ENCODE peak calls at places on chromosomes 16 and 17, in eight cellular contexts. N is GM23338, K is nephron progenitor cell, X is NCI-H1092, L is kidney tubule cell, F is cardiac muscle cell, H is iris pigment epithelial cell, U is A172. I is an unnamed sample.

GRCh38 chr16:5490499-5490898 is 392.9 kb upstream of the EEF2KMT start:
- DNase-seq in X (no peak), H (no peak), N (peak), L (peak), F (no peak), U (no peak), K (peak), I (no peak)

GRCh38 chr16:49528564-49529150 is 155.1 kb downstream of the C16orf78 start:
- DNase-seq in K (no peak), F (peak), L (no peak), H (peak), X (no peak), N (no peak), U (no peak), I (no peak)

GRCh38 chr17:74442670-74443515 is 11.0 kb downstream of the GPRC5C start:
- DNase-seq in H (no peak), K (peak), U (peak), F (peak), N (peak), L (peak), X (peak), I (no peak)

GRCh38 chr16:72677662-72678447 is 370.1 kb downstream of the ZFHX3 start:
- DNase-seq in L (peak), X (no peak), N (no peak), F (no peak), H (peak), K (no peak), U (no peak), I (no peak)

GRCh38 chr17:9273334-9274118 is 252.2 kb downstream of the NTN1 start:
- DNase-seq in N (no peak), L (no peak), X (no peak), K (no peak), F (peak), H (no peak), U (no peak), I (no peak)

GRCh38 chr16:72847187-72848044 is 200.5 kb downstream of the ZFHX3 start:
- DNase-seq in K (no peak), H (peak), U (peak), X (no peak), F (peak), N (peak), L (peak), I (no peak)

GRCh38 chr17:40671282-40671681 is 6.3 kb upstream of the KRT222 start:
- DNase-seq in L (no peak), H (no peak), U (no peak), X (no peak), F (no peak), K (no peak), N (no peak), I (no peak)

GRCh38 chr16:23382279-23382678 is 70.7 kb downstream of the COG7 start:
- DNase-seq in L (no peak), H (no peak), N (no peak), F (no peak), U (no peak), X (no peak), K (no peak), I (no peak)

GRCh38 chr17:39144414-39144813 is 7.0 kb downstream of the PLXDC1 start:
- DNase-seq in K (no peak), L (peak), U (peak), X (peak), F (peak), H (peak), N (no peak), I (no peak)

GRCh38 chr17:8410882-8411238 is 13.2 kb upstream of the RNF222 start:
- DNase-seq in N (no peak), U (no peak), K (no peak), L (no peak), X (no peak), H (no peak), F (no peak), I (no peak)

GRCh38 chr17:4381690-4382671 is 15.5 kb upstream of the UBE2G1 start:
- DNase-seq in F (no peak), U (no peak), K (no peak), L (no peak), H (peak), X (no peak), N (no peak), I (no peak)

GRCh38 chr16:63324306-63324705 is 1288.1 kb upstream of the CDH8 start:
- DNase-seq in K (no peak), H (no peak), U (peak), L (no peak), N (no peak), F (no peak), X (no peak), I (no peak)

GRCh38 chr16:78002915-78003538 is 19.3 kb upstream of the CLEC3A start:
- DNase-seq in K (peak), N (peak), H (peak), X (peak), F (peak), U (peak), L (peak), I (peak)

GRCh38 chr17:83185023-83186002 is 105.9 kb downstream of the METRNL start:
- DNase-seq in N (no peak), H (no peak), X (no peak), F (no peak), L (no peak), U (no peak), K (no peak), I (no peak)